ENCODE peak calls at places on chromosomes 3 and 15, in five cellular contexts. One of them, this sample, is unnamed.

GRCh38 chr3:51710631-51711351 is 3.9 kb downstream of the GRM2 start:
- DNase-seq in K562: no peak
- DNase-seq in uterus: peak; percentile 7
- DNase-seq in foreskin keratinocyte: no peak
- DNase-seq in dorsolateral prefrontal cortex: peak; percentile 61
- DNase-seq in this sample: peak; percentile 88

GRCh38 chr3:171346011-171346410 is 114.2 kb downstream of the TNIK start:
- DNase-seq in foreskin keratinocyte: no peak
- DNase-seq in uterus: no peak
- DNase-seq in K562: no peak
- DNase-seq in dorsolateral prefrontal cortex: no peak
- DNase-seq in this sample: no peak

GRCh38 chr3:12993022-12993622 is 80.1 kb downstream of the IQSEC1 start:
- DNase-seq in uterus: no peak
- DNase-seq in foreskin keratinocyte: no peak
- DNase-seq in K562: peak; percentile 68
- DNase-seq in dorsolateral prefrontal cortex: no peak
- DNase-seq in this sample: no peak

GRCh38 chr3:52524752-52525661 is 8.7 kb downstream of the NT5DC2 start:
- DNase-seq in dorsolateral prefrontal cortex: no peak
- DNase-seq in foreskin keratinocyte: peak; percentile 40
- DNase-seq in K562: no peak
- DNase-seq in uterus: peak; percentile 44
- DNase-seq in this sample: no peak

GRCh38 chr3:122374034-122374433 is 9.0 kb downstream of the MIX23 start:
- DNase-seq in uterus: no peak
- DNase-seq in foreskin keratinocyte: no peak
- DNase-seq in K562: no peak
- DNase-seq in dorsolateral prefrontal cortex: no peak
- DNase-seq in this sample: no peak

GRCh38 chr3:150317469-150317868 is 90.6 kb upstream of the TSC22D2 start:
- DNase-seq in uterus: no peak
- DNase-seq in foreskin keratinocyte: no peak
- DNase-seq in dorsolateral prefrontal cortex: no peak
- DNase-seq in K562: no peak
- DNase-seq in this sample: no peak

GRCh38 chr3:187165144-187165543 is 25.8 kb upstream of the RPL39L start:
- DNase-seq in K562: peak; percentile 66
- DNase-seq in uterus: peak; percentile 42
- DNase-seq in dorsolateral prefrontal cortex: no peak
- DNase-seq in foreskin keratinocyte: peak; percentile 46
- DNase-seq in this sample: peak; percentile 30

GRCh38 chr3:180467177-180467576 is 134.8 kb upstream of the TTC14 start:
- DNase-seq in K562: no peak
- DNase-seq in uterus: no peak
- DNase-seq in foreskin keratinocyte: peak; percentile 72
- DNase-seq in dorsolateral prefrontal cortex: no peak
- DNase-seq in this sample: no peak

GRCh38 chr15:33926260-33926659 is 42.0 kb upstream of the CHRM5 start:
- DNase-seq in K562: no peak
- DNase-seq in dorsolateral prefrontal cortex: no peak
- DNase-seq in foreskin keratinocyte: no peak
- DNase-seq in uterus: no peak
- DNase-seq in this sample: no peak

GRCh38 chr3:187875868-187876267 is 130.6 kb upstream of the BCL6 start:
- DNase-seq in uterus: no peak
- DNase-seq in foreskin keratinocyte: no peak
- DNase-seq in K562: no peak
- DNase-seq in dorsolateral prefrontal cortex: no peak
- DNase-seq in this sample: no peak

GRCh38 chr15:70566047-70566835 is 197.1 kb downstream of the UACA start:
- DNase-seq in uterus: no peak
- DNase-seq in dorsolateral prefrontal cortex: no peak
- DNase-seq in foreskin keratinocyte: no peak
- DNase-seq in K562: no peak
- DNase-seq in this sample: no peak

GRCh38 chr15:34354286-34354685 is 11.2 kb downstream of the NUTM1 start:
- DNase-seq in foreskin keratinocyte: no peak
- DNase-seq in uterus: no peak
- DNase-seq in K562: no peak
- DNase-seq in dorsolateral prefrontal cortex: no peak
- DNase-seq in this sample: no peak

GRCh38 chr3:188339410-188340295 is 185.7 kb downstream of the LPP start:
- DNase-seq in uterus: no peak
- DNase-seq in dorsolateral prefrontal cortex: no peak
- DNase-seq in foreskin keratinocyte: no peak
- DNase-seq in K562: no peak
- DNase-seq in this sample: no peak

GRCh38 chr3:23079976-23080375 is 123.2 kb upstream of the UBE2E2 start:
- DNase-seq in foreskin keratinocyte: peak; percentile 58
- DNase-seq in dorsolateral prefrontal cortex: no peak
- DNase-seq in K562: no peak
- DNase-seq in uterus: no peak
- DNase-seq in this sample: no peak

GRCh38 chr15:36005542-36005941 is 459.6 kb upstream of the DPH6 start:
- DNase-seq in dorsolateral prefrontal cortex: no peak
- DNase-seq in uterus: no peak
- DNase-seq in foreskin keratinocyte: peak; percentile 53
- DNase-seq in K562: no peak
- DNase-seq in this sample: no peak

GRCh38 chr15:55715355-55716076 is 27.4 kb downstream of the PRTG start:
- DNase-seq in dorsolateral prefrontal cortex: no peak
- DNase-seq in foreskin keratinocyte: no peak
- DNase-seq in K562: no peak
- DNase-seq in uterus: no peak
- DNase-seq in this sample: peak; percentile 14

GRCh38 chr3:119444590-119444989 is 18.8 kb downstream of the TMEM39A start:
- DNase-seq in foreskin keratinocyte: no peak
- DNase-seq in dorsolateral prefrontal cortex: no peak
- DNase-seq in K562: no peak
- DNase-seq in uterus: no peak
- DNase-seq in this sample: no peak

GRCh38 chr3:197297476-197298340 is 704 bp downstream of the DLG1 start:
- DNase-seq in uterus: peak; percentile 82
- DNase-seq in dorsolateral prefrontal cortex: peak; percentile 83
- DNase-seq in foreskin keratinocyte: peak; percentile 75
- DNase-seq in K562: peak; percentile 92
- DNase-seq in this sample: peak; percentile 82

GRCh38 chr15:71011503-71012155 is 103.6 kb upstream of the THSD4 start:
- DNase-seq in dorsolateral prefrontal cortex: no peak
- DNase-seq in foreskin keratinocyte: peak; percentile 68
- DNase-seq in uterus: peak; percentile 28
- DNase-seq in K562: peak; percentile 8
- DNase-seq in this sample: peak; percentile 11

GRCh38 chr3:40387001-40387894 is at the start of gene ENTPD3:
- DNase-seq in foreskin keratinocyte: no peak
- DNase-seq in K562: peak; percentile 90
- DNase-seq in dorsolateral prefrontal cortex: peak; percentile 41
- DNase-seq in uterus: no peak
- DNase-seq in this sample: peak; percentile 52

GRCh38 chr15:92033319-92033718 is 179.8 kb downstream of the SLCO3A1 start:
- DNase-seq in K562: no peak
- DNase-seq in uterus: no peak
- DNase-seq in foreskin keratinocyte: no peak
- DNase-seq in dorsolateral prefrontal cortex: no peak
- DNase-seq in this sample: no peak

GRCh38 chr3:125351814-125352456 is 23.2 kb downstream of the ZNF148 start:
- DNase-seq in dorsolateral prefrontal cortex: no peak
- DNase-seq in foreskin keratinocyte: peak; percentile 52
- DNase-seq in uterus: no peak
- DNase-seq in K562: no peak
- DNase-seq in this sample: no peak

GRCh38 chr15:49987896-49988295 is 131.1 kb downstream of the ATP8B4 start:
- DNase-seq in foreskin keratinocyte: no peak
- DNase-seq in dorsolateral prefrontal cortex: no peak
- DNase-seq in uterus: no peak
- DNase-seq in K562: no peak
- DNase-seq in this sample: no peak

GRCh38 chr3:134642445-134643149 is 8.2 kb downstream of the KY start:
- DNase-seq in K562: no peak
- DNase-seq in dorsolateral prefrontal cortex: no peak
- DNase-seq in uterus: no peak
- DNase-seq in foreskin keratinocyte: no peak
- DNase-seq in this sample: no peak

GRCh38 chr15:98592136-98592535 is 56.2 kb upstream of the IGF1R start:
- DNase-seq in foreskin keratinocyte: no peak
- DNase-seq in dorsolateral prefrontal cortex: no peak
- DNase-seq in uterus: no peak
- DNase-seq in K562: no peak
- DNase-seq in this sample: no peak

GRCh38 chr3:45312836-45313493 is 75.4 kb upstream of the LARS2 start:
- DNase-seq in uterus: no peak
- DNase-seq in foreskin keratinocyte: no peak
- DNase-seq in K562: no peak
- DNase-seq in dorsolateral prefrontal cortex: no peak
- DNase-seq in this sample: no peak

GRCh38 chr3:181458857-181459256 is 252.9 kb upstream of the SOX2 start:
- DNase-seq in uterus: no peak
- DNase-seq in K562: no peak
- DNase-seq in foreskin keratinocyte: no peak
- DNase-seq in dorsolateral prefrontal cortex: no peak
- DNase-seq in this sample: no peak

GRCh38 chr3:55206000-55206399 is 278.1 kb upstream of the LRTM1 start:
- DNase-seq in K562: no peak
- DNase-seq in uterus: no peak
- DNase-seq in foreskin keratinocyte: no peak
- DNase-seq in dorsolateral prefrontal cortex: no peak
- DNase-seq in this sample: no peak

GRCh38 chr15:31349233-31350141 is 22.9 kb downstream of the KLF13 start:
- DNase-seq in uterus: no peak
- DNase-seq in dorsolateral prefrontal cortex: no peak
- DNase-seq in foreskin keratinocyte: no peak
- DNase-seq in K562: no peak
- DNase-seq in this sample: no peak

GRCh38 chr3:61948699-61949305 is 387.4 kb downstream of the PTPRG start:
- DNase-seq in foreskin keratinocyte: no peak
- DNase-seq in dorsolateral prefrontal cortex: no peak
- DNase-seq in K562: no peak
- DNase-seq in uterus: no peak
- DNase-seq in this sample: no peak

GRCh38 chr3:61945657-61946056 is 384.3 kb downstream of the PTPRG start:
- DNase-seq in foreskin keratinocyte: no peak
- DNase-seq in dorsolateral prefrontal cortex: no peak
- DNase-seq in K562: no peak
- DNase-seq in uterus: no peak
- DNase-seq in this sample: no peak

GRCh38 chr3:61944736-61945135 is 383.4 kb downstream of the PTPRG start:
- DNase-seq in uterus: no peak
- DNase-seq in K562: no peak
- DNase-seq in foreskin keratinocyte: no peak
- DNase-seq in dorsolateral prefrontal cortex: no peak
- DNase-seq in this sample: no peak

GRCh38 chr3:61947456-61947855 is 386.1 kb downstream of the PTPRG start:
- DNase-seq in dorsolateral prefrontal cortex: no peak
- DNase-seq in uterus: no peak
- DNase-seq in K562: no peak
- DNase-seq in foreskin keratinocyte: no peak
- DNase-seq in this sample: no peak

GRCh38 chr3:61946925-61947324 is 385.6 kb downstream of the PTPRG start:
- DNase-seq in uterus: no peak
- DNase-seq in dorsolateral prefrontal cortex: no peak
- DNase-seq in foreskin keratinocyte: no peak
- DNase-seq in K562: no peak
- DNase-seq in this sample: no peak
- H3K27ac ChIP-seq in uterus: no peak overlapping the region
- H3K27ac ChIP-seq in dorsolateral prefrontal cortex: no peak overlapping the region
- H3K27ac ChIP-seq in foreskin keratinocyte: no peak overlapping the region
- H3K27ac ChIP-seq in K562: no peak overlapping the region
- H3K27ac ChIP-seq in this sample: no peak overlapping the region

GRCh38 chr15:65517866-65518207 is 348 bp upstream of the DPP8 start:
- DNase-seq in uterus: no peak
- DNase-seq in foreskin keratinocyte: no peak
- DNase-seq in K562: no peak
- DNase-seq in dorsolateral prefrontal cortex: no peak
- DNase-seq in this sample: no peak
- TF ChIP-seq CTCF in uterus: no peak
- TF ChIP-seq CTCF in foreskin keratinocyte: no peak
- TF ChIP-seq CTCF in K562: no peak
- TF ChIP-seq CTCF in dorsolateral prefrontal cortex: peak; percentile 21
- TF ChIP-seq CTCF in this sample: no peak

DNA sequence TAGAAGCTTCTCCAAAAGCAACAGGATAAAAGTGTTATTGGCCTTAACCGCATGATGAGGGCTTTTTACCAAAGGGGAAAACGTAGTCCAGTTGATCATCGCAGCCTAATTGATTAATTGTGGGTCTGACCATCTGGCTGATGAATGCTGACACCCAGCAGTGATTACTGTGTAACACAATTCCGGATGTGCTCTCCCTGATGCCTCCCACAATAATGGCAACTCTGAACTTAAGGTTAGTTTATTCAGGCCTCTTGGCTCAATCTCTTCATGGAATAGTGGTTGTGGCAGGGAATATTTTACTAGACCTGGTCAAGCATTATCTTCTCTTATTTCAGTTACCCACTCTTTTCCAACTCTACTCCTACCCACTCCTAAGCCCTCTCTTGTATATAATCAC is 332.9 kb downstream of the TIGIT start:
- DNase-seq in dorsolateral prefrontal cortex: no peak
- DNase-seq in uterus: no peak
- DNase-seq in foreskin keratinocyte: no peak
- DNase-seq in K562: no peak
- DNase-seq in this sample: no peak
- H3K27ac ChIP-seq in dorsolateral prefrontal cortex: peak overlapping the region; percentile 41
- H3K27ac ChIP-seq in uterus: peak overlapping the region; percentile 99
- H3K27ac ChIP-seq in foreskin keratinocyte: no peak overlapping the region
- H3K27ac ChIP-seq in K562: no peak overlapping the region
- H3K27ac ChIP-seq in this sample: no peak overlapping the region

GRCh38 chr15:85414991-85415390 is 34.6 kb downstream of the AKAP13 start:
- DNase-seq in foreskin keratinocyte: no peak
- DNase-seq in uterus: no peak
- DNase-seq in dorsolateral prefrontal cortex: no peak
- DNase-seq in K562: no peak
- DNase-seq in this sample: no peak

GRCh38 chr15:85412956-85413854 is 32.8 kb downstream of the AKAP13 start:
- DNase-seq in uterus: peak; percentile 63
- DNase-seq in foreskin keratinocyte: peak; percentile 91
- DNase-seq in dorsolateral prefrontal cortex: no peak
- DNase-seq in K562: no peak
- DNase-seq in this sample: no peak

GRCh38 chr15:85414037-85414436 is 33.6 kb downstream of the AKAP13 start:
- DNase-seq in K562: no peak
- DNase-seq in dorsolateral prefrontal cortex: no peak
- DNase-seq in uterus: no peak
- DNase-seq in foreskin keratinocyte: no peak
- DNase-seq in this sample: no peak

GRCh38 chr15:85415779-85416178 is 35.4 kb downstream of the AKAP13 start:
- DNase-seq in K562: no peak
- DNase-seq in dorsolateral prefrontal cortex: no peak
- DNase-seq in uterus: no peak
- DNase-seq in foreskin keratinocyte: no peak
- DNase-seq in this sample: no peak

DNA sequence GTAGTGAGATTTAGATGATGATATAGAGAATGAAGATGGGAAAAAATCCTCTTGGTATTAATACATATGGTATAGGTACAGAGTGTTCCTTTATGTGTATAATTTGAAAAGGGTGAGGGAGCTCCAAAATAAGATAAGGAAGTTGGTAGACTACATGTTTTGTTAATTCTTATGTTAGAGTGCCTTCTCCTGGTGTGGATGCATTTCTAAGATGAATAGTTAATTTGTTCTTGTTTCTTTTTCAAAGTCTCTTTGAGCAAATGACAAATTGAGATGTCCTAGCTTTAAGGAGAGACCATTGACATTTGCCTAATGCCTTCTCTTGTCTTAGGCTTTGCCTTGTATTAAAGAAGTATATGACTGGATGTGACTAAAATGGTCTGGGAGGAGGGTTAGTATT is 34.1 kb downstream of the AKAP13 start:
- DNase-seq in dorsolateral prefrontal cortex: no peak
- DNase-seq in K562: no peak
- DNase-seq in foreskin keratinocyte: no peak
- DNase-seq in uterus: no peak
- DNase-seq in this sample: no peak
- TF ChIP-seq CTCF in dorsolateral prefrontal cortex: peak; percentile 26
- TF ChIP-seq CTCF in K562: peak; percentile 18
- TF ChIP-seq CTCF in foreskin keratinocyte: peak; percentile 65
- TF ChIP-seq CTCF in uterus: peak; percentile 21
- TF ChIP-seq CTCF in this sample: no peak

This sample was measured in WERI-Rb-1.